ENCODE peak calls at places on chromosome 7, in ten cellular contexts. X is ovary, F is NCI-H774, M is natural killer cell, O is endothelial cell of umbilical vein, P is AG08396, Y is RPMI8226, G is NCI-H2171, L is left lobe of liver, I is T-helper 22 cell. V is an unnamed sample.

GRCh38 chr7:121544726-121545125 is 148.6 kb upstream of the FAM3C start:
- DNase-seq in X (no peak), F (no peak), M (no peak), O (peak), P (peak), Y (no peak), G (no peak), L (no peak), I (no peak), V (peak)

GRCh38 chr7:129426482-129426881 is 7.8 kb upstream of the STRIP2 start:
- DNase-seq in X (no peak), F (no peak), M (no peak), O (no peak), P (no peak), Y (no peak), G (no peak), L (no peak), I (no peak), V (no peak)

GRCh38 chr7:99860281-99861127 is 16.3 kb downstream of the OR2AE1 start:
- DNase-seq in X (peak), F (no peak), M (no peak), O (peak), P (peak), Y (no peak), G (no peak), L (peak), I (no peak), V (no peak)

GRCh38 chr7:55420535-55420934 is 55.4 kb downstream of the LANCL2 start:
- DNase-seq in X (no peak), F (peak), M (no peak), O (no peak), P (no peak), Y (no peak), G (no peak), L (no peak), I (no peak), V (no peak)

GRCh38 chr7:69735582-69735981 is 137.3 kb downstream of the AUTS2 start:
- DNase-seq in X (no peak), F (no peak), M (no peak), O (no peak), P (no peak), Y (no peak), G (no peak), L (no peak), I (no peak), V (no peak)

GRCh38 chr7:34157137-34157536 is 251.8 kb downstream of the BMPER start:
- DNase-seq in X (no peak), F (no peak), M (no peak), O (no peak), P (no peak), Y (no peak), G (no peak), L (no peak), I (no peak), V (no peak)

GRCh38 chr7:129265328-129265727 is 40.5 kb downstream of the AHCYL2 start:
- DNase-seq in X (no peak), F (no peak), M (no peak), O (no peak), P (no peak), Y (no peak), G (no peak), L (no peak), I (no peak), V (no peak)

GRCh38 chr7:36034020-36034419 is 119.0 kb upstream of the EEPD1 start:
- DNase-seq in X (no peak), F (no peak), M (no peak), O (no peak), P (peak), Y (no peak), G (no peak), L (no peak), I (no peak), V (no peak)

GRCh38 chr7:17937506-17938115 is 2.7 kb downstream of the SNX13 start:
- DNase-seq in X (no peak), F (no peak), M (no peak), O (no peak), P (no peak), Y (no peak), G (no peak), L (no peak), I (no peak), V (no peak)

GRCh38 chr7:30923009-30923773 is 11.5 kb downstream of the AQP1 start:
- DNase-seq in X (peak), F (no peak), M (peak), O (no peak), P (no peak), Y (no peak), G (no peak), L (peak), I (no peak), V (no peak)

GRCh38 chr7:13077466-13077865 is 390.0 kb downstream of the ARL4A start:
- DNase-seq in X (no peak), F (no peak), M (no peak), O (peak), P (no peak), Y (no peak), G (no peak), L (no peak), I (no peak), V (no peak)

GRCh38 chr7:36777062-36777461 is 52.8 kb upstream of the AOAH start:
- DNase-seq in X (no peak), F (no peak), M (no peak), O (no peak), P (no peak), Y (no peak), G (no peak), L (no peak), I (peak), V (no peak)

GRCh38 chr7:18053177-18053928 is 25.7 kb upstream of the PRPS1L1 start:
- DNase-seq in X (no peak), F (no peak), M (no peak), O (no peak), P (peak), Y (no peak), G (no peak), L (no peak), I (no peak), V (no peak)

GRCh38 chr7:1742555-1743303 is 72.7 kb downstream of the ELFN1 start:
- DNase-seq in X (peak), F (peak), M (peak), O (peak), P (peak), Y (peak), G (peak), L (no peak), I (no peak), V (no peak)

GRCh38 chr7:135994466-135995205 is 17.5 kb upstream of the MTPN start:
- DNase-seq in X (no peak), F (no peak), M (no peak), O (no peak), P (no peak), Y (peak), G (no peak), L (no peak), I (no peak), V (no peak)

GRCh38 chr7:82559203-82559805 is 115.7 kb upstream of the CACNA2D1 start:
- DNase-seq in X (no peak), F (peak), M (no peak), O (peak), P (no peak), Y (peak), G (peak), L (no peak), I (no peak), V (no peak)

V was measured in glomerular endothelial cell.